ENCODE peak calls at places on chromosomes 11 and 22, in six cellular contexts. K is Calu3; G is AG09309; U is CD8-positive, alpha-beta T cell; O is type B pancreatic cell; N is neural crest cell. T is an unnamed sample.

GRCh38 chr22:33076368-33076767 is 18.2 kb upstream of the SYN3 start:
- DNase-seq in K (no peak), G (no peak), U (no peak), O (no peak), N (no peak), T (no peak)

GRCh38 chr11:9616042-9616640 is 42.7 kb downstream of the WEE1 start:
- DNase-seq in K (no peak), G (no peak), U (no peak), O (no peak), N (no peak), T (no peak)

GRCh38 chr11:65087216-65087615 is 3.2 kb downstream of the ZFPL1 start:
- DNase-seq in K (no peak), G (no peak), U (no peak), O (no peak), N (no peak), T (no peak)

GRCh38 chr11:114448749-114449484 is 9.7 kb downstream of the REXO2 start:
- DNase-seq in K (no peak), G (no peak), U (no peak), O (no peak), N (no peak), T (no peak)

GRCh38 chr22:17922925-17923898 is 101.1 kb downstream of the MICAL3 start:
- DNase-seq in K (peak), G (peak), U (no peak), O (no peak), N (no peak), T (no peak)

GRCh38 chr11:116733959-116734517 is 38.7 kb downstream of the BUD13 start:
- DNase-seq in K (no peak), G (no peak), U (no peak), O (no peak), N (no peak), T (no peak)

GRCh38 chr11:121681536-121681935 is 228.8 kb upstream of the SORL1-AS1 start:
- DNase-seq in K (no peak), G (no peak), U (no peak), O (no peak), N (no peak), T (no peak)

GRCh38 chr11:117315285-117316196 is 515 bp downstream of the BACE1 start:
- DNase-seq in K (no peak), G (no peak), U (no peak), O (no peak), N (no peak), T (peak)

GRCh38 chr11:17683378-17684161 is 35.8 kb upstream of the MYOD1 start:
- DNase-seq in K (peak), G (no peak), U (no peak), O (peak), N (no peak), T (no peak)

GRCh38 chr22:28894320-28894719 is 10.9 kb downstream of the ZNRF3 start:
- DNase-seq in K (no peak), G (no peak), U (no peak), O (no peak), N (no peak), T (no peak)

GRCh38 chr11:67022341-67022933 is 497 bp upstream of the SYT12 start:
- DNase-seq in K (peak), G (no peak), U (no peak), O (no peak), N (no peak), T (peak)

GRCh38 chr11:60370811-60371297 is 7.5 kb upstream of the MS4A7 start:
- DNase-seq in K (no peak), G (no peak), U (no peak), O (no peak), N (no peak), T (no peak)

GRCh38 chr11:71504526-71504925 is 22.5 kb upstream of the KRTAP5-7 start:
- DNase-seq in K (no peak), G (no peak), U (no peak), O (no peak), N (no peak), T (peak)

GRCh38 chr22:47054231-47055072 is 292.0 kb downstream of the TBC1D22A start:
- DNase-seq in K (no peak), G (no peak), U (no peak), O (no peak), N (no peak), T (no peak)

GRCh38 chr11:73585834-73586575 is 11.9 kb downstream of the FAM168A start:
- DNase-seq in K (no peak), G (no peak), U (no peak), O (no peak), N (no peak), T (no peak)

GRCh38 chr11:2807276-2807681 is 78.3 kb downstream of the CDKN1C start:
- DNase-seq in K (peak), G (no peak), U (no peak), O (peak), N (no peak), T (peak)

GRCh38 chr11:86176165-86176884 is 68.2 kb upstream of the EED start:
- DNase-seq in K (peak), G (no peak), U (no peak), O (no peak), N (no peak), T (no peak)

GRCh38 chr11:10371926-10372641 is 67.2 kb downstream of the ADM start:
- DNase-seq in K (no peak), G (no peak), U (no peak), O (no peak), N (no peak), T (no peak)

GRCh38 chr11:65562788-65563187 is 4.6 kb upstream of the LTBP3 start:
- DNase-seq in K (no peak), G (no peak), U (no peak), O (no peak), N (no peak), T (no peak)

GRCh38 chr22:37892566-37893338 is 13.3 kb upstream of the MICALL1 start:
- DNase-seq in K (no peak), G (no peak), U (no peak), O (no peak), N (no peak), T (no peak)

GRCh38 chr22:42805998-42806481 is 51.0 kb downstream of the ARFGAP3 start:
- DNase-seq in K (no peak), G (no peak), U (no peak), O (no peak), N (no peak), T (no peak)

GRCh38 chr11:125282596-125282914 is 118.0 kb downstream of the PKNOX2 start:
- DNase-seq in K (no peak), G (no peak), U (no peak), O (no peak), N (no peak), T (no peak)

GRCh38 chr11:67648796-67649613 is 1.5 kb downstream of the ACY3 start:
- DNase-seq in K (no peak), G (no peak), U (no peak), O (no peak), N (no peak), T (no peak)

GRCh38 chr11:68792400-68792955 is 41.2 kb upstream of the TESMIN start:
- DNase-seq in K (no peak), G (peak), U (no peak), O (no peak), N (no peak), T (no peak)

GRCh38 chr22:37647928-37648327 is 8.5 kb downstream of the SH3BP1 start:
- DNase-seq in K (no peak), G (no peak), U (no peak), O (no peak), N (no peak), T (no peak)

DNA sequence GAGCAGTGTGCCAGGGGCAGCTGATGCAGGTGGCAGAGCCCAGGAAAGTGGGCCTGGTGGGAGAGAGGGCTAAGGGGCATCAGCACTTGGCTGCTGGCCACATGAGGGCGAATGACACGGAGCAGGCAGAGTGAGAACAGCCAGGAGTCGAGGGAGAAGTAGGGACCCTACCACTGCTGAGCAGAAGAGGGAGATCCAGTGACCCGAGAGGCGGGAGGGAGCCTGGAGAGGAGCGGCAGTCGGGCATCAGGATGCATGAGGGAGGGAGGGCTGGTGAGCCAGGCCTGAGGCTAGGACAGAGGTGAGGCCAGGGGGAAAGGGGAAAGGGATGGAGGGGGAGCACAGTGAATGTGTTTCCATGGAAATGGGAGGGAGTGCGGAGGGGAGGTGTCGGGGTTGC is 36.9 kb upstream of the WNT11 start:
- DNase-seq in K (no peak), G (no peak), U (no peak), O (no peak), N (no peak), T (peak)
- TF ChIP-seq CTCF in K (no peak), G (no peak), U (no peak), O (peak), N (no peak), T (no peak)

GRCh38 chr11:119726150-119726553 is 2.8 kb downstream of the NECTIN1 start:
- DNase-seq in K (no peak), G (no peak), U (no peak), O (no peak), N (no peak), T (no peak)

GRCh38 chr11:119726585-119727522 is 2.1 kb downstream of the NECTIN1 start:
- DNase-seq in K (no peak), G (no peak), U (no peak), O (no peak), N (no peak), T (no peak)

GRCh38 chr11:119728226-119728626 is 774 bp downstream of the NECTIN1 start:
- DNase-seq in K (peak), G (no peak), U (peak), O (no peak), N (no peak), T (no peak)

GRCh38 chr11:119728651-119729580 is at the start of gene NECTIN1:
- DNase-seq in K (peak), G (peak), U (peak), O (peak), N (peak), T (peak)

GRCh38 chr11:119727523-119728081 is 1.4 kb downstream of the NECTIN1 start:
- DNase-seq in K (peak), G (no peak), U (no peak), O (no peak), N (peak), T (no peak)
- TF ChIP-seq CTCF in K (no peak), G (peak), U (no peak), O (no peak), N (peak), T (peak)

GRCh38 chr11:126764221-126764620 is 236.3 kb downstream of the KIRREL3 start:
- DNase-seq in K (peak), G (no peak), U (no peak), O (no peak), N (no peak), T (no peak)
- TF ChIP-seq CTCF in K (no peak), G (peak), U (no peak), O (no peak), N (no peak), T (no peak)

GRCh38 chr11:78371221-78371899 is 46.3 kb downstream of the GAB2 start:
- DNase-seq in K (no peak), G (no peak), U (no peak), O (no peak), N (no peak), T (no peak)
- TF ChIP-seq CTCF in K (no peak), G (no peak), U (no peak), O (no peak), N (no peak), T (no peak)

GRCh38 chr11:26297179-26297970 is 34.6 kb upstream of the ANO3 start:
- DNase-seq in K (peak), G (peak), U (no peak), O (no peak), N (peak), T (peak)
- TF ChIP-seq CTCF in K (peak), G (peak), U (no peak), O (peak), N (peak), T (peak)

DNA sequence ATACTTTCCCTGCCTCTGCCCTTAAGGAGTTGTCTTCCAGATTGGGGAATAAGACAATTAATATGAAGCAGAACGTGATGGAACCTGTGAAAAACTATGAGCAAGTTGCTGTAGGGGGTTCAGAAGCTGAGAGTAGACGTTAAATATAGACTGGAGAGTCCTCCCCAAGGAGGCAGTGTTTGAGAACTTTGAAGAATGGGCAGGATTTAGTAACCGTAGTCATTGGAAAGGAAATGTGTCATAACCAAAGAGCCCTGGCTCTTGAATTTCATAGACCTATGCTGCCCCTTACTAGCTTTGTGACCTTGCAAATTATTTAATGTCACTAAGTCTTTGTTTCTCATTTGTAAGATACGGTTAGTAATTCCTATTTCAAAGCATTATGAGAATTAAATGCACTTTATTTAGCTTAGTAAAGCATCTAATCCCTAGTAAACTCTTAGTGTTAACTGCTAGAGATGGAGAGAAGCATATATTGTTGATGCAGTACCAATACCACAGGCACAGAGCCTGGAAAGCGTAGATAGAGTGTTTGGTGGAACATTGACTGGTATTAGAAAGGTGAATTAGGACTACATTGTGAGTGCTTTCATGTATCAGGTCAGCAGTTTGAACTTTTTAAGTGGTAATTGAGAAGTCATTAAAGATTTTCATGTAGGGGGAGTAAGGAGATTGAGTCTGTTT is 54.1 kb downstream of the MCAM start:
- DNase-seq in K (no peak), G (no peak), U (no peak), O (no peak), N (no peak), T (no peak)
- TF ChIP-seq CTCF in K (no peak), G (no peak), U (no peak), O (no peak), N (no peak), T (no peak)

GRCh38 chr11:1557168-1557884 is 14.7 kb downstream of the DUSP8 start:
- DNase-seq in K (no peak), G (no peak), U (no peak), O (no peak), N (no peak), T (no peak)

GRCh38 chr11:1555713-1556153 is 16.3 kb downstream of the DUSP8 start:
- DNase-seq in K (no peak), G (no peak), U (no peak), O (no peak), N (no peak), T (no peak)

GRCh38 chr11:1553808-1554594 is 18.1 kb downstream of the DUSP8 start:
- DNase-seq in K (peak), G (no peak), U (no peak), O (no peak), N (no peak), T (no peak)

GRCh38 chr11:1556278-1557167 is 15.5 kb downstream of the DUSP8 start:
- DNase-seq in K (no peak), G (no peak), U (no peak), O (no peak), N (no peak), T (no peak)

DNA sequence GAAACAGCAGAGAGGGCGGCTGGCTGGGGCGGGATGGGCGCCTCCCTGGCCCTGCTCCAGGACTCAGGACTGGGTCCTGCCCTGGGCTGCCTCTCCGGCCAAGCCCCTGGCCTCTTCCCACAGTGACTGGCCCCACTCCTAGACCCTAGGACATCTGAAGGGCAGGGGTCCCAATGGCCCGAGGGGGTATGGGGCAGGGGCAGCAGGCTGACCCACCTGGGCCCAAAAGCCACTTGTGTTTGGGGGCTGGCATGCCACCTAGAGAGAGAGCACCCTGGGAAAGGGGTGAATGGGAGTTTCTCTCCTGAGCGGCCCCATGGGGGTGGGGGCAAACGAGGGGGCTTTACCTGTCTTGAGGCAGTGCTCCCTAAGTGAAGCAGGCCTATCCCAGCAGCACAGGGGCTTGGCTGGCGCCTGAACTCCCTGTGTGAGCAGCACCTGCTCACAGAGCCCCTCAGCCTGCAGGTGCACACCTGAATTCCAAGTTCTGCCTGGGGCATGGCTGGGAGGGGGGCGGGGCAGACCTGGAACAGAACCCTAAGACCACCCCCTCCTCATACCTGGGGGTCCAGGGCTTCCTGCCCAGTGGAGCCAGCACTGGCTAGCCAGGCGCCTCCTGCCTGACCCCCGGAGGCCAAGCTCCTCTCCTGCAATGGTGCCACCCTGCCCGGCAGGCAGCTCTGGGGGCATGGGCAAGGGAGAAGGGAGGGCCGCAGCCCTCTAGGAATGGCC is 16.9 kb downstream of the DUSP8 start:
- DNase-seq in K (no peak), G (no peak), U (no peak), O (no peak), N (no peak), T (no peak)
- TF ChIP-seq CTCF in K (no peak), G (no peak), U (no peak), O (no peak), N (no peak), T (no peak)

GRCh38 chr22:30245985-30246901 is at the start of gene LIF:
- DNase-seq in K (peak), G (no peak), U (peak), O (no peak), N (no peak), T (no peak)
- TF ChIP-seq CTCF in K (no peak), G (no peak), U (no peak), O (peak), N (no peak), T (no peak)

DNA sequence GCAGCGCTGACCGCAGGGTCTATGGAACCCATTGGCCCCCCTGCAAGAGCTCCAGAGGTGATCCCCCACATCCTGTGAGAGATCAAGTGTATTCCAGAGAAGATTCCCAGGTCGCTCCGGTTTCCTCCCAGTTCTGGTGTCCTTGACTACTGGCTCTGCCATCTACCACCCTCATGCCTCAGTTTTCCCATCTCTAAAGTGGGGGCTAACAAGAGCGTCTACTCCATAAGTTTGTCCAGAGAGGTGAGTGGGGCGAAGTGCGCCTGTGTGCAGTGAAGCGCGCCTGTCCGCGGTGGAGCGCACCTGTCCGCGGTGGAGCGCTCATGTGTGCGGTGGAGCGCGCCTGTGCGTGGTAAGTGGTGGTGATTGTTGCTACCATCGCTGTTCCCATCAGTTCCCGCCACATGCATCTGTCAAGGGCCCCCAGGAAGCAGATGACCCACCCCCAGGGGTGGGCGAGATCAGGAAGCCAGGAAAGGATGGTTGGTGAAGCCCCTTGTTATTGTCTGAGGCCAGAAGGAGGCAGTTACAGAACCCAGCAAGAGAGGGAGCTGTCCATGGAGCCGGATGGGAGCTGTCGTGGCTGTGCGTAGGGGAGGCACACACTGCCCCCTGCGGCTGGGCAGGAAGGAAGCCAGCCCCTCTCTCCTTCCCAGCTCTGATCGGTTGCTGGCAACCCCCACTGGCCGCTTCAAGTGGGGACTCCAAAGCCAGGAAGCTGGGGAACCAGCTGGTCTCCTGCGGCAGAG is 73.2 kb upstream of the FGF3 start:
- DNase-seq in K (peak), G (no peak), U (no peak), O (no peak), N (no peak), T (peak)
- TF ChIP-seq CTCF in K (peak), G (peak), U (no peak), O (peak), N (peak), T (peak)

T was measured in BE2C.